ENCODE peak calls at places on chromosomes 4 and X, in ten cellular contexts. W is PC-9; B is fibroblast of lung; T is effector memory CD4-positive, alpha-beta T cell; Q is neural progenitor cell; K is body of pancreas; H is CD8-positive, alpha-beta T cell; N is psoas muscle; U is keratinocyte; C is tibial artery. Z is an unnamed sample.
A peak's percentile ranks its signal among the peaks of the same experiment; 100 is the strongest.

GRCh38 chrX:103063191-103063845 is 653 bp downstream of the BEX1 start:
- DNase-seq in N (no peak), K (peak; percentile 50), Q (peak; percentile 64), B (peak; percentile 26), T (no peak), W (no peak), U (no peak), C (no peak), H (no peak), Z (no peak)

GRCh38 chrX:16023790-16024734 is 99.3 kb upstream of the GRPR start:
- DNase-seq in W (peak; percentile 18), N (no peak), K (no peak), B (peak; percentile 71), U (peak; percentile 46), H (no peak), C (no peak), T (no peak), Q (peak; percentile 60), Z (peak; percentile 10)

GRCh38 chr4:79042079-79042674 is 102.9 kb upstream of the PAQR3 start:
- DNase-seq in C (no peak), W (peak; percentile 5), B (peak; percentile 16), K (peak; percentile 9), Q (peak; percentile 48), H (no peak), T (no peak), U (no peak), N (no peak), Z (no peak)

GRCh38 chr4:57265831-57266582 is 155.8 kb upstream of the IGFBP7 start:
- DNase-seq in Q (peak; percentile 79), N (no peak), B (peak; percentile 10), T (no peak), W (no peak), U (no peak), C (no peak), K (no peak), H (no peak), Z (no peak)

GRCh38 chr4:106035204-106035603 is 139.9 kb downstream of the NPNT start:
- DNase-seq in W (no peak), C (no peak), T (no peak), N (no peak), Q (no peak), B (no peak), U (no peak), K (no peak), H (no peak), Z (no peak)

GRCh38 chr4:53688186-53688790 is 97.0 kb upstream of the LNX1 start:
- DNase-seq in Q (no peak), N (no peak), H (no peak), U (peak; percentile 26), B (peak; percentile 100), T (no peak), C (no peak), K (peak; percentile 23), W (no peak), Z (no peak)

GRCh38 chr4:89295415-89295927 is 12.1 kb downstream of the GPRIN3 start:
- DNase-seq in C (no peak), N (no peak), U (no peak), W (no peak), K (no peak), H (no peak), B (no peak), T (no peak), Q (no peak), Z (no peak)

GRCh38 chrX:154775611-154776349 is 13.1 kb downstream of the DKC1 start:
- DNase-seq in U (no peak), W (no peak), C (no peak), K (peak; percentile 31), H (no peak), N (no peak), Q (no peak), T (no peak), B (peak; percentile 11), Z (no peak)

GRCh38 chr4:3215256-3215655 is 33.7 kb upstream of the MSANTD1 start:
- DNase-seq in K (peak; percentile 4), C (no peak), U (no peak), B (no peak), W (no peak), Q (no peak), H (no peak), T (no peak), N (no peak), Z (no peak)

GRCh38 chrX:114178126-114178525 is 405.8 kb upstream of the HTR2C start:
- DNase-seq in W (no peak), T (no peak), U (no peak), K (no peak), C (no peak), B (no peak), N (no peak), H (no peak), Q (no peak), Z (no peak)

GRCh38 chrX:111955916-111956315 is 79.9 kb downstream of the TRPC5OS start:
- DNase-seq in B (no peak), H (no peak), T (no peak), U (no peak), W (no peak), N (no peak), C (no peak), Q (no peak), K (peak; percentile 18), Z (no peak)

GRCh38 chrX:53089224-53089842 is 4.6 kb upstream of the KANTR start:
- DNase-seq in C (peak; percentile 64), H (no peak), Q (peak; percentile 52), N (peak; percentile 41), B (peak; percentile 58), T (peak; percentile 6), W (peak; percentile 43), K (peak; percentile 68), U (no peak), Z (peak; percentile 44)

GRCh38 chrX:1815456-1816175 is 200.8 kb downstream of the ASMT start:
- DNase-seq in K (no peak), T (no peak), Q (no peak), B (no peak), C (no peak), H (no peak), U (no peak), W (no peak), N (no peak), Z (no peak)

GRCh38 chr4:176654565-176655216 is 138.0 kb downstream of the VEGFC start:
- DNase-seq in Q (no peak), K (no peak), T (no peak), W (no peak), H (no peak), U (no peak), C (no peak), N (no peak), B (peak; percentile 26), Z (no peak)

GRCh38 chr4:54800831-54801530 is 143.2 kb downstream of the KIT start:
- DNase-seq in H (no peak), Q (no peak), N (no peak), T (no peak), K (no peak), B (no peak), W (no peak), U (no peak), C (no peak), Z (no peak)

GRCh38 chr4:37948542-37948941 is 11.7 kb upstream of the PTTG2 start:
- DNase-seq in T (no peak), C (no peak), B (no peak), U (no peak), W (no peak), N (no peak), K (no peak), Q (no peak), H (no peak), Z (no peak)

GRCh38 chr4:57233391-57233790 is 123.2 kb upstream of the IGFBP7 start:
- DNase-seq in U (no peak), N (no peak), H (no peak), B (peak; percentile 61), W (no peak), C (no peak), K (no peak), T (no peak), Q (no peak), Z (no peak)

GRCh38 chr4:176635372-176636261 is 157.1 kb downstream of the VEGFC start:
- DNase-seq in B (peak; percentile 83), H (no peak), C (no peak), U (no peak), T (no peak), N (no peak), W (peak; percentile 20), K (no peak), Q (no peak), Z (no peak)

GRCh38 chr4:123506311-123506685 is 109.7 kb downstream of the SPRY1 start:
- DNase-seq in H (no peak), T (no peak), N (no peak), K (no peak), C (no peak), W (no peak), Q (no peak), B (no peak), U (no peak), Z (no peak)
- H3K4me3 ChIP-seq in H (peak overlapping the region; percentile 55), T (no peak overlapping the region), N (peak overlapping the region; percentile 85), K (no peak overlapping the region), C (peak overlapping the region; percentile 58), W (no peak overlapping the region), Q (peak overlapping the region; percentile 57), B (no peak overlapping the region), U (no peak overlapping the region), Z (no peak overlapping the region)

DNA sequence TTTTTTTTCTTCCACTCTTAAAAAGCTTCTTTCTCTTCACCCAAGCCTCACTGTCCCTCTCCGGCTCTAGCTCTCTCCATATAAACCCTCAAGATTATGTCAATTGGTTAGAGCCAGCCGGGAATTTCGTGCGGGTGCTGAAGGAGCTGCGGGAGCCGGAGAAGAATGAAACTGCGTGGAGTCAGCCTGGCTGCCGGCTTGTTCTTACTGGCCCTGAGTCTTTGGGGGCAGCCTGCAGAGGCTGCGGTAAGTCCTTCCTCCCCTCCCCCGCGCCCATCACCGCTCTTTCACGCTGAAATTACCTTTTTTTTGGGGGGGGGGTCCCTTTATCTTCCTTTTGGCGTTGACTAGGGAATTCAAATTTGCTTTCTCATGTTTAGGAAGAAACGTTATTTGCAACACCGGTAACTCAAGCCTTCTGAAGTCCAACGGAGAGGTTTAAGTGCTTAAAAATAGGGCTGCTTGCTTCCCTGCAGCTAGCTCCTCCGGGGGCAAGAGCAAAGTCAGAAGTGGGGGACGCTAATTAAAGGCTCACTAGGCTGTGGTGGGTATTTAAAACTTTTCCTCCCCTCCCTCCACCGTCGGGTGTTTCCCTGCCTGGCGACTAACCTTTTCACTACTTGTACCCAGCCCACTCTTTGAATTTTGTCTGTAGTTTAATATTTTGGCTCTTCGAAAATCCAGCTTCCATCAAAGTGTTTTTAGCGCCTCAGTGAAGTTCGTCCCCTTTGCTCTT is 491 bp downstream of the COL4A5 start:
- DNase-seq in U (no peak), W (no peak), N (no peak), Q (peak; percentile 64), K (peak; percentile 19), H (no peak), T (no peak), C (no peak), B (peak; percentile 49), Z (no peak)
- H3K27ac ChIP-seq in U (peak overlapping the region; percentile 78), W (no peak overlapping the region), N (peak overlapping the region; percentile 75), Q (peak overlapping the region; percentile 82), K (no peak overlapping the region), H (no peak overlapping the region), T (no peak overlapping the region), C (peak overlapping the region; percentile 83), B (peak overlapping the region; percentile 43), Z (no peak overlapping the region)

GRCh38 chr4:517061-517805 is 18.2 kb downstream of the PIGG start:
- DNase-seq in H (no peak), U (no peak), B (no peak), Q (no peak), C (no peak), N (no peak), T (no peak), K (no peak), W (no peak), Z (no peak)
- H3K36me3 ChIP-seq in H (peaks cover 32% of the 10 kb centered on the region), U (peaks cover 19% of the 10 kb centered on the region), B (peaks cover 19% of the 10 kb centered on the region), Q (no peaks in the 10 kb centered on the region), C (peaks cover 73% of the 10 kb centered on the region), N (peaks cover 76% of the 10 kb centered on the region), T (peaks cover 57% of the 10 kb centered on the region), K (peaks cover 7% of the 10 kb centered on the region), W (peaks cover 19% of the 10 kb centered on the region), Z (peaks cover 59% of the 10 kb centered on the region)

GRCh38 chrX:9730078-9730477 is 35.6 kb downstream of the GPR143 start:
- DNase-seq in K (no peak), H (no peak), B (no peak), Q (no peak), U (no peak), T (no peak), N (no peak), W (no peak), C (no peak), Z (no peak)
- H3K4me3 ChIP-seq in K (no peak overlapping the region), H (no peak overlapping the region), B (no peak overlapping the region), Q (no peak overlapping the region), U (no peak overlapping the region), T (no peak overlapping the region), N (no peak overlapping the region), W (no peak overlapping the region), C (no peak overlapping the region), Z (no peak overlapping the region)

Z was measured in CD4-positive, CD25-positive, alpha-beta regulatory T cell.